ENCODE peak calls at places on chromosomes 13 and 19, in seven cellular contexts. H is GM06990, R is natural killer cell, F is progenitor cell of endocrine pancreas, C is ascending aorta, G is WTC11, T is RWPE1. S is an unnamed sample.

GRCh38 chr19:39141929-39142328 is 16.3 kb downstream of the PAK4 start:
- DNase-seq in H (no peak), R (no peak), F (no peak), C (no peak), G (no peak), T (no peak), S (no peak)

GRCh38 chr19:3479819-3480215 is 508 bp downstream of the SMIM24 start:
- DNase-seq in H (no peak), R (peak; percentile 29), F (no peak), C (no peak), G (peak; percentile 75), T (peak; percentile 46), S (no peak)

GRCh38 chr19:40716031-40716654 is 543 bp downstream of the COQ8B start:
- DNase-seq in H (peak; percentile 68), R (peak; percentile 64), F (no peak), C (no peak), G (no peak), T (peak; percentile 95), S (peak; percentile 61)

GRCh38 chr19:49421039-49421877 is 2.0 kb downstream of the PTH2 start:
- DNase-seq in H (peak; percentile 53), R (no peak), F (peak; percentile 65), C (no peak), G (peak; percentile 100), T (peak; percentile 86), S (no peak)

GRCh38 chr19:51547397-51548212 is 16.1 kb upstream of the SIGLEC6 start:
- DNase-seq in H (no peak), R (no peak), F (no peak), C (no peak), G (no peak), T (no peak), S (no peak)

GRCh38 chr13:27556109-27556508 is 64.2 kb downstream of the LNX2 start:
- DNase-seq in H (no peak), R (no peak), F (no peak), C (no peak), G (no peak), T (no peak), S (no peak)

GRCh38 chr19:43619262-43620060 is at the start of gene ZNF428:
- DNase-seq in H (peak; percentile 92), R (peak; percentile 81), F (peak; percentile 79), C (peak; percentile 50), G (peak; percentile 93), T (peak; percentile 73), S (peak; percentile 83)

GRCh38 chr19:17926044-17926443 is 6.8 kb upstream of the CCDC124 start:
- DNase-seq in H (no peak), R (no peak), F (no peak), C (no peak), G (no peak), T (no peak), S (no peak)

GRCh38 chr19:22595918-22596341 is 38.2 kb upstream of the ZNF492 start:
- DNase-seq in H (no peak), R (no peak), F (no peak), C (peak; percentile 52), G (no peak), T (no peak), S (no peak)

GRCh38 chr13:50126378-50127016 is 111.3 kb downstream of the KCNRG start:
- DNase-seq in H (peak; percentile 11), R (no peak), F (no peak), C (no peak), G (peak; percentile 19), T (no peak), S (no peak)

GRCh38 chr13:30607908-30608307 is 9.8 kb upstream of the USPL1 start:
- DNase-seq in H (peak; percentile 75), R (peak; percentile 46), F (no peak), C (no peak), G (no peak), T (no peak), S (no peak)

GRCh38 chr19:46716013-46716671 is 772 bp downstream of the PRKD2 start:
- DNase-seq in H (no peak), R (no peak), F (peak; percentile 61), C (no peak), G (peak; percentile 63), T (peak; percentile 36), S (peak; percentile 47)

GRCh38 chr13:51330741-51331140 is 8.8 kb upstream of the SERPINE3 start:
- DNase-seq in H (no peak), R (no peak), F (no peak), C (no peak), G (no peak), T (no peak), S (no peak)

GRCh38 chr13:21673592-21674270 is 2.9 kb downstream of the FGF9 start:
- DNase-seq in H (peak; percentile 57), R (peak; percentile 59), F (peak; percentile 43), C (no peak), G (peak; percentile 63), T (peak; percentile 45), S (no peak)

GRCh38 chr19:34489175-34489574 is 7.6 kb downstream of the WTIP start:
- DNase-seq in H (no peak), R (no peak), F (no peak), C (no peak), G (no peak), T (no peak), S (no peak)

GRCh38 chr19:41298327-41298964 is 11.5 kb upstream of the CCDC97 start:
- DNase-seq in H (no peak), R (peak; percentile 62), F (no peak), C (peak; percentile 70), G (no peak), T (no peak), S (no peak)

GRCh38 chr19:42051166-42052115 is 18.6 kb downstream of the GRIK5 start:
- DNase-seq in H (no peak), R (no peak), F (no peak), C (no peak), G (no peak), T (peak; percentile 88), S (no peak)

GRCh38 chr13:48818495-48818961 is 157.2 kb upstream of the FNDC3A start:
- DNase-seq in H (no peak), R (no peak), F (no peak), C (no peak), G (no peak), T (peak; percentile 51), S (no peak)

GRCh38 chr19:35637165-35637564 is 4.4 kb upstream of the ETV2 start:
- DNase-seq in H (no peak), R (no peak), F (no peak), C (no peak), G (no peak), T (no peak), S (no peak)

GRCh38 chr19:35639321-35639639 is 2.3 kb upstream of the ETV2 start:
- DNase-seq in H (no peak), R (no peak), F (no peak), C (no peak), G (no peak), T (no peak), S (no peak)

GRCh38 chr19:35633727-35634440 is 5.0 kb downstream of the RBM42 start:
- DNase-seq in H (no peak), R (no peak), F (no peak), C (no peak), G (no peak), T (no peak), S (no peak)

GRCh38 chr19:35639863-35640262 is 1.7 kb upstream of the ETV2 start:
- DNase-seq in H (no peak), R (no peak), F (no peak), C (no peak), G (no peak), T (no peak), S (no peak)

DNA sequence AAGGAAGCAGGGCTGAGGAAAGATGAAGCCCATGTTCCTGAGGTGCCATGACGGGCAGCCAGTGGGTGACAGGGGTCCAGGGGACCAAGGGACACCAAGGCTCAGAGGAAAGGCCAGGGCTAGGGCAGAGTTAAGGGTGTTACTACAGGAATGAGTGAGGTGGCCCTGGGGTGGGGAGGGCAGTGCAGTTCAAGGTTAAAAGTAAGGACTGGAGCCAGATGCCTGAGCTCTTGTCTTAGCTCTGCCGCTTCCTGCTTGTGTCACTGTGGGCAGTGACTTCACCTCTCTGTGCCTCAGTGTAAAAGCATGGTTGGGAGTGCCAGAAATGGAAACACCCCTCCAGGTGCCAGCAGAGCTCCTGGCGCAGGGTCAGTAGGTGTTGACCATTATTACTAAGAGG is 4.9 kb upstream of the ETV2 start:
- DNase-seq in H (no peak), R (no peak), F (no peak), C (no peak), G (no peak), T (no peak), S (no peak)
- TF ChIP-seq CTCF in H (no peak), R (no peak), F (no peak), C (no peak), G (no peak), T (no peak), S (no peak)

DNA sequence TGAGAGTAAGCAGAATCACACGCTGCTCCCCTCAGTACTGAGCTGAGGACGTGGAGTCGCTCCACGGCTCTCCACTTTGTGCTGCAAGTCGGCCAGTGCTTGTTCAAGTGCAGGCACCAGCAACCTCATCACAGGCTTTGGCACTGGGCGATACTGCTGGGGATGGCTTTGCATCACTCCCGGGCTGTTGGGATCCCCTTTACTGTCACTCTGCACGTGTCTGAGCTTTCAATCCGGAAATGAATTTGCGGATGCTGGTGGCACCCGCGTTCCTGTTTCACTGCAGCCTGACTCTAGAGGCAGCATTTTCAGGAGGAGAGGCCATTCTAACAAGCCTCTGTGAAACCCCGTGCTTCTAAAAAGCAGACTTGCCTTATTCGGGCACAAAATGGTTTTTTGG is 19.1 kb downstream of the SMARCA4 start:
- DNase-seq in H (no peak), R (no peak), F (no peak), C (no peak), G (no peak), T (no peak), S (no peak)
- TF ChIP-seq CTCF in H (no peak), R (no peak), F (no peak), C (no peak), G (no peak), T (no peak), S (peak; percentile 25)

DNA sequence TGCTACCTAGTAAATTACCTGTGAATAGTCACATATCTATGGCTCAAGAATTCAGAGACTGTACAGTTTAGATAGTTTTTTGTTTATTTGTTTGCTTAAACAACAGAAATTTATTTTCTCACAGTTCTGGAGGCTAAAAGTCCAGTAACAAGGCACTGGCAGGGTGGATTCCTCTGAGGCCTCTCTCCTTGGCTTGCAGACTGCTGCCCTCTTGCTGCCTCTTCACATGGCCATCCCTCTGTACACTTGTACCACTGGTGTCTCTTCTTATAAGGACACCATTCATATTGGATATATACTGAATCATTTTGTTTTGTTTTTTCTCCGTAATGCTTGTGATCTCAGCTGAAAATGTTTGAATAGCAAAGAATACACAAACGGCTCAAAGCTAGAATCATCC is 56.4 kb upstream of the MIR17HG start:
- DNase-seq in H (no peak), R (no peak), F (no peak), C (no peak), G (no peak), T (no peak), S (no peak)
- TF ChIP-seq CTCF in H (no peak), R (no peak), F (no peak), C (no peak), G (no peak), T (no peak), S (no peak)

GRCh38 chr13:46119883-46120614 is 15.2 kb upstream of the CPB2 start:
- DNase-seq in H (no peak), R (no peak), F (no peak), C (no peak), G (no peak), T (peak; percentile 22), S (no peak)
- TF ChIP-seq CTCF in H (no peak), R (no peak), F (no peak), C (no peak), G (no peak), T (no peak), S (no peak)

GRCh38 chr19:16476401-16476800 is 4.6 kb upstream of the EPS15L1 start:
- DNase-seq in H (no peak), R (no peak), F (no peak), C (no peak), G (no peak), T (no peak), S (no peak)
- TF ChIP-seq CTCF in H (no peak), R (no peak), F (no peak), C (no peak), G (no peak), T (no peak), S (no peak)